ENCODE peak calls at places on chromosome 11, in five cellular contexts. V is SK-N-SH; D is left ventricle myocardium inferior; E is CD8-positive, alpha-beta T cell; P is fibroblast of lung. R is an unnamed sample.

GRCh38 chr11:47387944-47388696 is 9.8 kb upstream of the SPI1 start:
- DNase-seq in V (no peak), D (no peak), P (no peak), E (no peak), R (no peak)

GRCh38 chr11:2534957-2535672 is 90.3 kb downstream of the KCNQ1 start:
- DNase-seq in E (no peak), P (no peak), V (no peak), D (peak), R (no peak)

GRCh38 chr11:40316171-40316570 is 1143.3 kb downstream of the LRRC4C start:
- DNase-seq in P (no peak), E (no peak), D (no peak), V (no peak), R (no peak)

GRCh38 chr11:11724994-11725393 is 103.2 kb upstream of the GALNT18 start:
- DNase-seq in P (no peak), V (no peak), D (no peak), E (no peak), R (no peak)

GRCh38 chr11:83120328-83120727 is 36.6 kb upstream of the PCF11 start:
- DNase-seq in D (no peak), V (no peak), P (peak), E (no peak), R (no peak)

GRCh38 chr11:46529928-46530574 is 63.8 kb downstream of the AMBRA1 start:
- DNase-seq in E (no peak), P (no peak), V (no peak), D (no peak), R (no peak)

GRCh38 chr11:34235189-34235588 is 122.6 kb downstream of the ABTB2 start:
- DNase-seq in P (no peak), V (no peak), E (no peak), D (no peak), R (no peak)

GRCh38 chr11:76695767-76696166 is 25.2 kb upstream of the LRRC32 start:
- DNase-seq in V (no peak), E (no peak), D (no peak), P (no peak), R (no peak)

GRCh38 chr11:72700026-72700610 is 25.9 kb upstream of the PDE2A start:
- DNase-seq in E (no peak), D (no peak), V (no peak), P (peak), R (no peak)

GRCh38 chr11:1205121-1205986 is 17.5 kb upstream of the MUC5B start:
- DNase-seq in E (no peak), P (no peak), D (peak), V (peak), R (peak)

GRCh38 chr11:66858186-66858938 is 1.5 kb downstream of the LRFN4 start:
- DNase-seq in E (no peak), P (no peak), V (no peak), D (no peak), R (no peak)

GRCh38 chr11:111684259-111684658 is 81.9 kb downstream of the PPP2R1B start:
- DNase-seq in E (no peak), V (no peak), D (no peak), P (peak), R (no peak)

GRCh38 chr11:110710520-110711381 is 1.5 kb downstream of the ARHGAP20 start:
- DNase-seq in V (peak), D (peak), P (peak), E (no peak), R (peak)

GRCh38 chr11:78299000-78299712 is 110.4 kb downstream of the USP35 start:
- DNase-seq in E (no peak), D (no peak), P (no peak), V (no peak), R (no peak)

GRCh38 chr11:1000357-1000982 is 36.0 kb downstream of the MUC6 start:
- DNase-seq in E (no peak), P (no peak), V (no peak), D (no peak), R (no peak)

GRCh38 chr11:69067200-69067599 is 18.5 kb downstream of the TPCN2 start:
- DNase-seq in D (no peak), V (no peak), P (no peak), E (no peak), R (no peak)

GRCh38 chr11:117395476-117395875 is 67.8 kb downstream of the CEP164 start:
- DNase-seq in P (no peak), E (no peak), D (no peak), V (no peak), R (no peak)

GRCh38 chr11:116931206-116931953 is 94.0 kb upstream of the APOA1 start:
- DNase-seq in D (no peak), E (peak), V (no peak), P (peak), R (no peak)

GRCh38 chr11:298406-299065 is 790 bp downstream of the IFITM5 start:
- DNase-seq in E (peak), P (no peak), V (no peak), D (peak), R (no peak)

GRCh38 chr11:33696931-33697638 is 3.5 kb downstream of the C11orf91 start:
- DNase-seq in V (no peak), D (no peak), E (no peak), P (no peak), R (no peak)

DNA sequence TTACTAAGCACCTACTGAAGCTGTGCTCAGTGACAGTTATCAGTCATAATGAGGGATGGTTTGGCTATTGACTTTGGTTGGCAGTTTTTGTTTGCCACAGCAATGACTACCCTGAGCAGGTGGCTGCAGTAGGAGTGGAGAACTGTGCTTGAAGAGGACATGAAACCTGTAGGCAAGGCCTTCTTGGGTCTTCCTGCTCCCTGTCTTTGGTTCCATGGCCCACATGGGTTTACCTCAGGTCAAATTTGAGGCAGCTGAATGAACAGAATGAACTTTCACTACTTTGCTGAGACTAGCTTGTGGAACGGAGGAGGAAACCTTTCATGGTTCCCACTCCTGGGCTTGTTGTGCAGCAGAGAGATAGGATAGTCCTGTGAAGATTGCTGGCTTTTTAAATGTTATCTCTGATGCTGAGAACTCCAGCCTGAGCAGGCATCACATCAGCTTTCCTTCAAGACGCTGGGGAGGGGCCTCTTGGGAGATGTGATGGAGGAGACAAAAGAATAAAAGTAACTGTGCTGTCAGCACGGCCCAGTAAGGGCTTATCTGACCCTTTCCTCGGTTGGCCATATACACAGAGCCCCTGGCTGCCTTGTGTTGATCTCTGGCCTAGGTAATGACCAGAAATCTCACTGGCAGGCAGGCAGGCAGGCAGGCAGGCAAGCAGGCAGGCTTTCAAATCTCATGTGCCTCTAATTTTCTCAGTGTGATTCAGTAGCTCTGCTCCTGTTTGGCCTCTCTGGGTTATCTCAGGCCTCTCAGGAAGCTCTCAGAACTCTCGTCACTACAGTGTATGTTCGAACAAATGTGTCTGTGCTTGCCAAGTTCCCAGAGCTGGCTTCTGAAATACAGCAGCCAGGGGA is 12.0 kb downstream of the STIM1 start:
- DNase-seq in P (peak), V (peak), D (peak), E (no peak), R (no peak)
- H3K27ac ChIP-seq in P (no peak), V (no peak), D (peak), E (no peak), R (no peak)

GRCh38 chr11:130436171-130436570 is 7.8 kb upstream of the ADAMTS8 start:
- DNase-seq in E (no peak), V (no peak), D (no peak), P (no peak), R (no peak)
- H3K4me3 ChIP-seq in E (no peak), V (no peak), D (no peak), P (no peak), R (no peak)

GRCh38 chr11:59174664-59175033 is 2.7 kb downstream of the DTX4 start:
- DNase-seq in E (no peak), P (peak), V (no peak), D (no peak), R (no peak)
- TF ChIP-seq CTCF in E (no peak), P (no peak), V (no peak), D (no peak), R (no peak)

GRCh38 chr11:7512525-7513209 is 1.1 kb upstream of the PPFIBP2 start:
- DNase-seq in P (no peak), V (no peak), E (peak), D (peak), R (peak)
- H3K27ac ChIP-seq in P (peak), V (no peak), E (peak), D (peak), R (peak)

GRCh38 chr11:102559839-102560238 is 29.3 kb upstream of the MMP7 start:
- DNase-seq in P (no peak), V (no peak), D (no peak), E (no peak), R (no peak)
- H3K4me3 ChIP-seq in P (peak), V (no peak), D (no peak), E (no peak), R (no peak)

R was measured in dorsolateral prefrontal cortex.